ENCODE peak calls at places on chromosomes 2 and 18, in five cellular contexts. One of them, this sample, is unnamed. For H3K27me3 and H3K9me3, the result is how much of the 10 kb centered on the place peaks cover.

GRCh38 chr2:219149667-219150066 is 10.9 kb downstream of the NHEJ1 start:
- DNase-seq in uterus: no peak
- DNase-seq in cardiac muscle cell: no peak
- DNase-seq in heart right ventricle: no peak
- DNase-seq in left lung: no peak
- DNase-seq in this sample: no peak

GRCh38 chr18:3616744-3617143 is 166.8 kb downstream of the TGIF1 start:
- DNase-seq in uterus: no peak
- DNase-seq in cardiac muscle cell: no peak
- DNase-seq in heart right ventricle: no peak
- DNase-seq in left lung: no peak
- DNase-seq in this sample: no peak

GRCh38 chr2:36871068-36871707 is 95.1 kb downstream of the STRN start:
- DNase-seq in uterus: no peak
- DNase-seq in cardiac muscle cell: no peak
- DNase-seq in heart right ventricle: no peak
- DNase-seq in left lung: no peak
- DNase-seq in this sample: no peak

GRCh38 chr2:83705146-83705545 is 753.9 kb downstream of the SUCLG1 start:
- DNase-seq in uterus: no peak
- DNase-seq in cardiac muscle cell: no peak
- DNase-seq in heart right ventricle: no peak
- DNase-seq in left lung: no peak
- DNase-seq in this sample: no peak

GRCh38 chr2:10457846-10458563 is 9.9 kb upstream of the ODC1 start:
- DNase-seq in uterus: no peak
- DNase-seq in cardiac muscle cell: no peak
- DNase-seq in heart right ventricle: no peak
- DNase-seq in left lung: no peak
- DNase-seq in this sample: no peak

GRCh38 chr18:60100805-60101204 is 201.0 kb downstream of the PMAIP1 start:
- DNase-seq in uterus: no peak
- DNase-seq in cardiac muscle cell: no peak
- DNase-seq in heart right ventricle: no peak
- DNase-seq in left lung: no peak
- DNase-seq in this sample: no peak

GRCh38 chr2:187580462-187581124 is 26.4 kb upstream of the TFPI start:
- DNase-seq in uterus: no peak
- DNase-seq in cardiac muscle cell: peak
- DNase-seq in heart right ventricle: no peak
- DNase-seq in left lung: no peak
- DNase-seq in this sample: no peak

GRCh38 chr2:176650101-176650500 is 380.9 kb downstream of the MTX2 start:
- DNase-seq in uterus: no peak
- DNase-seq in cardiac muscle cell: no peak
- DNase-seq in heart right ventricle: no peak
- DNase-seq in left lung: no peak
- DNase-seq in this sample: no peak

GRCh38 chr2:70981866-70982810 is 3.7 kb downstream of the ANKRD53 start:
- DNase-seq in uterus: peak
- DNase-seq in cardiac muscle cell: no peak
- DNase-seq in heart right ventricle: no peak
- DNase-seq in left lung: no peak
- DNase-seq in this sample: no peak

GRCh38 chr2:16010951-16011620 is 70.7 kb downstream of the MYCN start:
- DNase-seq in uterus: no peak
- DNase-seq in cardiac muscle cell: no peak
- DNase-seq in heart right ventricle: no peak
- DNase-seq in left lung: no peak
- DNase-seq in this sample: no peak

GRCh38 chr2:97900806-97901205 is 94.9 kb downstream of the TMEM131 start:
- DNase-seq in uterus: no peak
- DNase-seq in cardiac muscle cell: no peak
- DNase-seq in heart right ventricle: no peak
- DNase-seq in left lung: no peak
- DNase-seq in this sample: no peak

DNA sequence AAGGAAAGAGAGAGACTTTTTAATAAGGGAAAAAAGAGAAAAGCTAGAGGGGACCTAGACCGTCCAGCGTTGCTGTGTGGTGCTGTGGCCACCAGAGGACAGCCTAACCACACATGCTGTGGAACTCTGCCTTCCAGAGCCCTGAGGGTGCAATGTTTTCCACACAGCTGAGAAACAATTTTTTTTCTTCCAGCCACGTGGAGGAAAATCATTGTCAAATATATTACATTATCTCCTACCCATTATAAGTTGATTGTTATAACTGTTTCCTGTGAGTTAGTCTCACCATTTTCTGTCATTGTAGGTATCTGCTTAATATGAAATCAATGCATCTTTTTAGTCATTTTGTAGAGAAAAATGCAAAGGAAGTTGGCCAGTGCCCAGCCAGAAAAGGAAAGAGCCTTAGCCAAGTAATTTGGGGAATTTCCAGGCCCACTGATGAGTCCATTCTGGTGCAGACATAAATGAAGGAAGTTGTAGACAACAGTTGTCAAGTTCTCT is 5.9 kb upstream of the MRPL19 start:
- DNase-seq in uterus: peak
- DNase-seq in cardiac muscle cell: peak
- DNase-seq in heart right ventricle: peak
- DNase-seq in left lung: peak
- DNase-seq in this sample: peak
- TF ChIP-seq CTCF in uterus: peak
- TF ChIP-seq CTCF in cardiac muscle cell: peak
- TF ChIP-seq CTCF in heart right ventricle: peak
- TF ChIP-seq CTCF in left lung: peak
- TF ChIP-seq CTCF in this sample: peak

GRCh38 chr2:72888438-72889202 is 1.4 kb downstream of the SPR start:
- DNase-seq in uterus: no peak
- DNase-seq in cardiac muscle cell: no peak
- DNase-seq in heart right ventricle: no peak
- DNase-seq in left lung: no peak
- DNase-seq in this sample: no peak

GRCh38 chr2:72891091-72891818 is 4.0 kb downstream of the SPR start:
- DNase-seq in uterus: no peak
- DNase-seq in cardiac muscle cell: no peak
- DNase-seq in heart right ventricle: no peak
- DNase-seq in left lung: no peak
- DNase-seq in this sample: no peak

GRCh38 chr2:72892506-72893173 is 5.4 kb downstream of the SPR start:
- DNase-seq in uterus: peak
- DNase-seq in cardiac muscle cell: peak
- DNase-seq in heart right ventricle: peak
- DNase-seq in left lung: peak
- DNase-seq in this sample: peak

GRCh38 chr2:72887836-72888437 is 729 bp downstream of the SPR start:
- DNase-seq in uterus: peak
- DNase-seq in cardiac muscle cell: peak
- DNase-seq in heart right ventricle: peak
- DNase-seq in left lung: peak
- DNase-seq in this sample: no peak

DNA sequence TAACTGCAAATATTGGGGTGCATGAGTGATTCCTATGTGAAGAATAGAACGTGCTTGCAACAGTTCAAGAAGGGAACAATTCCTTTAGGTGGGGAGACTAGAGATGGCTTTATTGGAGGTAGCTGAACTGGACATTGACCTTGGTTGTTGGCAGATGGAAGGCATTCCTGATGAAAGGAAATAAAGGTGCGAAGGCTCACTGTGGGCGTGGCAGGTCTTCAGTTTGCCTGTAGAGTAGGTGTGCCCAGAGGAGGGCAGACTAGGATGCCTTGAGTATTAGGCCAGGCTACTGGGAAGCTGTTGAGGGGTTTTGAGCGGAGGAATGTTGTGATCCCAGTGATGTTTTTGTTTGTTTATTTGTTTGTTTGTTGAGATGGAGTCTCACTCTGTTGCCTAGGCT is 2.8 kb downstream of the SPR start:
- DNase-seq in uterus: no peak
- DNase-seq in cardiac muscle cell: no peak
- DNase-seq in heart right ventricle: no peak
- DNase-seq in left lung: no peak
- DNase-seq in this sample: no peak
- H3K27me3 ChIP-seq in uterus: under half
- H3K27me3 ChIP-seq in cardiac muscle cell: half or more
- H3K27me3 ChIP-seq in heart right ventricle: under half
- H3K27me3 ChIP-seq in left lung: under half
- H3K27me3 ChIP-seq in this sample: half or more

DNA sequence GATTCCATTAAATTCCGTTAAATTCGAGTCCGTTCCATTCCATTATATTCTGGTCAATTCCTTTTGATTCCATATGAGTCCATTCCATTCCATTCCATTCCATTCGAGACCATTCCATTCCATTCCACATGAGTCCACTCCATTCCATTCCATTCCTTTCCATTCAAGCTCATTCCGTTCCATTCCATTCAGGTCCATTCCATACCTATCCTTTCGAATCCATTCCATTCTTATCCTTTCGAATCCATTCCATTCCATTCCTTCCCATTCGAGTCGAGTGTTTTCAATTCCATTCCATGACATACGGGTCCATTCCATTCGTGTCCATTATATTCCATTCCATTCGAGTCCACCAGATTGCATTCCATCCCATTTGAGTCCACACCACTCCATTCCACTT is 1127.4 kb downstream of the RPIA start:
- DNase-seq in uterus: no peak
- DNase-seq in cardiac muscle cell: no peak
- DNase-seq in heart right ventricle: no peak
- DNase-seq in left lung: no peak
- DNase-seq in this sample: no peak
- H3K9me3 ChIP-seq in uterus: under half
- H3K9me3 ChIP-seq in cardiac muscle cell: half or more
- H3K9me3 ChIP-seq in heart right ventricle: under half
- H3K9me3 ChIP-seq in left lung: half or more
- H3K9me3 ChIP-seq in this sample: half or more

DNA sequence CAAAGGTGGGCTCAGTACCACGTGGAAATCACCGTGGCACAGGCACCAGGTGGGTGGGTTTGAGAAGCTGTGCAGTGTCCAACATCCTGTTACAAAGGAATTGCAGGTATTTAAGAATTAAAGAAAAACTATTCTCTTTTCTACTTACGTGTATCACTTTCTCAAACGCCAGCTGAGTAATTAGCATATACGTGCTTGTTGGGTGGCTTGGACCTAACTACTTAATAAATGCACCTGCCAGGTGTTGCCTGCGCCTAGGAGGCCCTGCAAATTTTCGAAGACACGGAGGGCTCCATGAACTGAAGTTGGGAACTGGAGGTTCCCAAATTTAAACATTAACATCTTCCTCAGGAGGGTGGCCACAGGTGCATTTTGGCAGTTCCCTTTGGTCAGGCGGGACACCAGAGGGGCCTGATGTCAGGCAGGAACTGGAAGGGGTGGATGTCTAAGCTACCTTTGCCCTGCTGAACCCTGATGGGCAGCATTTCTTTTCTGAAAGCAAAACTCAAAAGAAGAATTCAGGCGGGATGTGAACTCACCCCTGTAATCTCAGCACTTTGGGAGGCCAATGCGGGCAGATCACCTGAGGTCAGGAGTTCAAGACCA is 84.8 kb downstream of the HS6ST1 start:
- DNase-seq in uterus: no peak
- DNase-seq in cardiac muscle cell: no peak
- DNase-seq in heart right ventricle: no peak
- DNase-seq in left lung: no peak
- DNase-seq in this sample: no peak
- TF ChIP-seq CTCF in uterus: no peak
- TF ChIP-seq CTCF in cardiac muscle cell: no peak
- TF ChIP-seq CTCF in heart right ventricle: no peak
- TF ChIP-seq CTCF in left lung: no peak
- TF ChIP-seq CTCF in this sample: peak

GRCh38 chr2:236162804-236163482 is 5.2 kb downstream of the GBX2 start:
- DNase-seq in uterus: no peak
- DNase-seq in cardiac muscle cell: no peak
- DNase-seq in heart right ventricle: no peak
- DNase-seq in left lung: no peak
- DNase-seq in this sample: no peak
- H3K27me3 ChIP-seq in uterus: under half
- H3K27me3 ChIP-seq in cardiac muscle cell: half or more
- H3K27me3 ChIP-seq in heart right ventricle: half or more
- H3K27me3 ChIP-seq in left lung: half or more
- H3K27me3 ChIP-seq in this sample: half or more

DNA sequence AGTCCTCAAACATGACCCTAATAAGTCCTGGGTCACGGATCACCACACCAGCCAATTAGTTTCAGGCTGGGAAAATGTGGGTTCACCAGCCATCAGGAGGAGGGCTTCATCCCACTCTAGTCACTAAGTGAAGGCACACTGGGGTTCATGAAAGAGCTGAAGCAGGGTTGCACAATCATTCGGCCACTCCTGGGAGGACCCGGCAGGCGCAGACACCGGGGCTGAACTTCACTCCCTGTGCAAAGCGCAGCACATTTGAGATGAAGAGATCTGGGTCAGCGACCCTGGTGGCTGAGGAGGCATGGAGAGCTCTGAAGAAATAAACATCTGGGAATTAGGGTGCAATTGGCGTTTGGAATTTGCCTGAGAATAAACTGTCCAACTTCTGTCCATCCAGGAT is 684.3 kb upstream of the SALL3 start:
- DNase-seq in uterus: no peak
- DNase-seq in cardiac muscle cell: no peak
- DNase-seq in heart right ventricle: no peak
- DNase-seq in left lung: no peak
- DNase-seq in this sample: no peak
- H3K9me3 ChIP-seq in uterus: under half
- H3K9me3 ChIP-seq in cardiac muscle cell: under half
- H3K9me3 ChIP-seq in heart right ventricle: under half
- H3K9me3 ChIP-seq in left lung: under half
- H3K9me3 ChIP-seq in this sample: under half